ENCODE peak calls at places on chromosome 11, in four cellular contexts. One of them, this sample, is unnamed.

GRCh38 chr11:116731821-116732739 is 40.7 kb downstream of the BUD13 start:
- DNase-seq in heart right ventricle: no peak
- DNase-seq in NCI-H1092 treated with DMSO at 0.1 percent for 48 hours: no peak
- DNase-seq in choroid plexus epithelial cell: no peak
- DNase-seq in this sample: no peak

GRCh38 chr11:64605248-64605560 is 14.2 kb downstream of the SLC22A12 start:
- DNase-seq in heart right ventricle: no peak
- DNase-seq in NCI-H1092 treated with DMSO at 0.1 percent for 48 hours: no peak
- DNase-seq in choroid plexus epithelial cell: no peak
- DNase-seq in this sample: no peak

GRCh38 chr11:44971185-44971584 is 20.5 kb upstream of the TP53I11 start:
- DNase-seq in heart right ventricle: no peak
- DNase-seq in NCI-H1092 treated with DMSO at 0.1 percent for 48 hours: no peak
- DNase-seq in choroid plexus epithelial cell: no peak
- DNase-seq in this sample: no peak

GRCh38 chr11:55942785-55943392 is 6.7 kb upstream of the OR5I1 start:
- DNase-seq in heart right ventricle: no peak
- DNase-seq in NCI-H1092 treated with DMSO at 0.1 percent for 48 hours: peak
- DNase-seq in choroid plexus epithelial cell: peak
- DNase-seq in this sample: peak

GRCh38 chr11:126176853-126177470 is 34.5 kb downstream of the RPUSD4 start:
- DNase-seq in heart right ventricle: no peak
- DNase-seq in NCI-H1092 treated with DMSO at 0.1 percent for 48 hours: no peak
- DNase-seq in choroid plexus epithelial cell: no peak
- DNase-seq in this sample: no peak

GRCh38 chr11:116927163-116927772 is 89.8 kb upstream of the APOA1 start:
- DNase-seq in heart right ventricle: no peak
- DNase-seq in NCI-H1092 treated with DMSO at 0.1 percent for 48 hours: no peak
- DNase-seq in choroid plexus epithelial cell: peak
- DNase-seq in this sample: no peak

GRCh38 chr11:132022718-132023117 is 652.3 kb downstream of the NTM start:
- DNase-seq in heart right ventricle: no peak
- DNase-seq in NCI-H1092 treated with DMSO at 0.1 percent for 48 hours: no peak
- DNase-seq in choroid plexus epithelial cell: peak
- DNase-seq in this sample: no peak

GRCh38 chr11:65224939-65225283 is 36.9 kb upstream of the POLA2 start:
- DNase-seq in heart right ventricle: no peak
- DNase-seq in NCI-H1092 treated with DMSO at 0.1 percent for 48 hours: no peak
- DNase-seq in choroid plexus epithelial cell: peak
- DNase-seq in this sample: peak

GRCh38 chr11:17277024-17277584 is 565 bp downstream of the NUCB2 start:
- DNase-seq in heart right ventricle: no peak
- DNase-seq in NCI-H1092 treated with DMSO at 0.1 percent for 48 hours: peak
- DNase-seq in choroid plexus epithelial cell: peak
- DNase-seq in this sample: peak

GRCh38 chr11:108580043-108580442 is 13.5 kb downstream of the EXPH5 start:
- DNase-seq in heart right ventricle: no peak
- DNase-seq in NCI-H1092 treated with DMSO at 0.1 percent for 48 hours: no peak
- DNase-seq in choroid plexus epithelial cell: no peak
- DNase-seq in this sample: no peak

GRCh38 chr11:57414612-57415212 is 12.2 kb downstream of the SLC43A3 start:
- DNase-seq in heart right ventricle: no peak
- DNase-seq in NCI-H1092 treated with DMSO at 0.1 percent for 48 hours: no peak
- DNase-seq in choroid plexus epithelial cell: no peak
- DNase-seq in this sample: no peak

GRCh38 chr11:110126936-110127335 is 33.7 kb downstream of the ZC3H12C start:
- DNase-seq in heart right ventricle: no peak
- DNase-seq in NCI-H1092 treated with DMSO at 0.1 percent for 48 hours: no peak
- DNase-seq in choroid plexus epithelial cell: peak
- DNase-seq in this sample: no peak

GRCh38 chr11:17526326-17526725 is 17.9 kb downstream of the USH1C start:
- DNase-seq in heart right ventricle: no peak
- DNase-seq in NCI-H1092 treated with DMSO at 0.1 percent for 48 hours: peak
- DNase-seq in choroid plexus epithelial cell: no peak
- DNase-seq in this sample: no peak

This sample was measured in kidney tubule cell.